ENCODE peak calls at places on chromosome 13, in ten cellular contexts. K is effector memory CD4-positive, alpha-beta T cell; D is ovary; G is esophagus squamous epithelium; Y is H1; L is body of pancreas; M is lower lobe of right lung; N is stomach; Z is heart left ventricle; A is cardiac muscle cell. S is an unnamed sample. For H3K36me3 and H3K27me3, the result is how much of the 10 kb centered on the place peaks cover.

GRCh38 chr13:75329723-75330122 is 152.2 kb downstream of the TBC1D4 start:
- DNase-seq in K (no peak), D (no peak), G (no peak), Y (no peak), L (no peak), M (no peak), N (no peak), Z (no peak), A (no peak), S (no peak)

GRCh38 chr13:100828226-100828625 is 153.6 kb upstream of the TMTC4 start:
- DNase-seq in K (no peak), D (no peak), G (no peak), Y (peak), L (no peak), M (no peak), N (no peak), Z (no peak), A (peak), S (no peak)

GRCh38 chr13:65454403-65454802 is 1775.7 kb downstream of the PCDH9 start:
- DNase-seq in K (no peak), D (no peak), G (no peak), Y (no peak), L (no peak), M (no peak), N (no peak), Z (no peak), A (no peak), S (no peak)

GRCh38 chr13:41590122-41590521 is 132.8 kb downstream of the RGCC start:
- DNase-seq in K (no peak), D (no peak), G (no peak), Y (no peak), L (no peak), M (no peak), N (no peak), Z (no peak), A (no peak), S (no peak)

GRCh38 chr13:114134944-114135610 is 2.7 kb upstream of the RASA3 start:
- DNase-seq in K (no peak), D (no peak), G (no peak), Y (no peak), L (no peak), M (no peak), N (no peak), Z (no peak), A (no peak), S (no peak)

GRCh38 chr13:31756346-31756745 is 17.0 kb downstream of the RXFP2 start:
- DNase-seq in K (no peak), D (no peak), G (no peak), Y (no peak), L (no peak), M (no peak), N (no peak), Z (no peak), A (peak), S (peak)

GRCh38 chr13:42561752-42562467 is 12.0 kb upstream of the TNFSF11 start:
- DNase-seq in K (no peak), D (no peak), G (no peak), Y (no peak), L (no peak), M (no peak), N (no peak), Z (no peak), A (no peak), S (no peak)

GRCh38 chr13:104318121-104318520 is 1251.9 kb upstream of the SLC10A2 start:
- DNase-seq in K (no peak), D (no peak), G (no peak), Y (no peak), L (no peak), M (no peak), N (no peak), Z (no peak), A (peak), S (peak)

GRCh38 chr13:112869202-112870061 is 99.6 kb upstream of the MCF2L start:
- DNase-seq in K (no peak), D (no peak), G (no peak), Y (no peak), L (no peak), M (no peak), N (no peak), Z (no peak), A (no peak), S (no peak)

GRCh38 chr13:76229281-76229680 is 593.2 kb downstream of the LMO7 start:
- DNase-seq in K (no peak), D (no peak), G (no peak), Y (no peak), L (no peak), M (no peak), N (no peak), Z (no peak), A (no peak), S (no peak)

GRCh38 chr13:39376088-39376487 is 226.9 kb downstream of the LHFPL6 start:
- DNase-seq in K (no peak), D (no peak), G (no peak), Y (no peak), L (no peak), M (no peak), N (no peak), Z (no peak), A (no peak), S (no peak)

GRCh38 chr13:113652404-113653263 is 5.4 kb downstream of the ATP4B start:
- DNase-seq in K (no peak), D (peak), G (no peak), Y (no peak), L (no peak), M (peak), N (peak), Z (no peak), A (no peak), S (no peak)

GRCh38 chr13:99892189-99892588 is 79.4 kb downstream of the ZIC5 start:
- DNase-seq in K (no peak), D (no peak), G (no peak), Y (peak), L (no peak), M (no peak), N (no peak), Z (no peak), A (no peak), S (no peak)

GRCh38 chr13:75787249-75787940 is 151.3 kb downstream of the LMO7 start:
- DNase-seq in K (no peak), D (no peak), G (no peak), Y (no peak), L (no peak), M (no peak), N (no peak), Z (no peak), A (peak), S (peak)

GRCh38 chr13:40667622-40667978 is 1.2 kb upstream of the FOXO1 start:
- DNase-seq in K (no peak), D (peak), G (no peak), Y (no peak), L (no peak), M (no peak), N (no peak), Z (peak), A (no peak), S (no peak)

GRCh38 chr13:73074101-73074500 is 15.3 kb downstream of the KLF5 start:
- DNase-seq in K (no peak), D (no peak), G (no peak), Y (no peak), L (no peak), M (no peak), N (no peak), Z (no peak), A (peak), S (no peak)

GRCh38 chr13:94712287-94712811 is at the start of gene SOX21:
- DNase-seq in K (no peak), D (no peak), G (no peak), Y (no peak), L (no peak), M (no peak), N (no peak), Z (no peak), A (no peak), S (no peak)

GRCh38 chr13:100203696-100204367 is 114.9 kb downstream of the PCCA start:
- DNase-seq in K (no peak), D (no peak), G (no peak), Y (no peak), L (no peak), M (no peak), N (no peak), Z (no peak), A (peak), S (no peak)

GRCh38 chr13:60370343-60370742 is 26.7 kb upstream of the TDRD3 start:
- DNase-seq in K (no peak), D (no peak), G (no peak), Y (no peak), L (no peak), M (no peak), N (no peak), Z (no peak), A (no peak), S (no peak)

GRCh38 chr13:51825681-51826254 is 19.2 kb downstream of the TMEM272 start:
- DNase-seq in K (no peak), D (no peak), G (no peak), Y (no peak), L (no peak), M (no peak), N (no peak), Z (no peak), A (no peak), S (no peak)

GRCh38 chr13:90800082-90800746 is 547.3 kb upstream of the MIR17HG start:
- DNase-seq in K (no peak), D (peak), G (no peak), Y (no peak), L (peak), M (peak), N (no peak), Z (peak), A (peak), S (no peak)

GRCh38 chr13:51539887-51540286 is 44.4 kb upstream of the WDFY2 start:
- DNase-seq in K (no peak), D (no peak), G (no peak), Y (no peak), L (no peak), M (no peak), N (no peak), Z (no peak), A (peak), S (no peak)

GRCh38 chr13:95403349-95404140 is 102.3 kb upstream of the ABCC4 start:
- DNase-seq in K (no peak), D (peak), G (no peak), Y (peak), L (no peak), M (no peak), N (no peak), Z (no peak), A (no peak), S (no peak)

GRCh38 chr13:26599403-26599802 is 41.9 kb downstream of the WASF3 start:
- DNase-seq in K (no peak), D (no peak), G (no peak), Y (no peak), L (no peak), M (no peak), N (no peak), Z (no peak), A (no peak), S (no peak)

GRCh38 chr13:53141336-53141735 is 112.7 kb downstream of the OLFM4 start:
- DNase-seq in K (no peak), D (no peak), G (no peak), Y (no peak), L (no peak), M (no peak), N (no peak), Z (no peak), A (no peak), S (no peak)

GRCh38 chr13:112670864-112671263 is 19.0 kb upstream of the ATP11A start:
- DNase-seq in K (no peak), D (no peak), G (no peak), Y (no peak), L (no peak), M (peak), N (no peak), Z (no peak), A (no peak), S (no peak)

GRCh38 chr13:53749306-53749705 is 720.7 kb downstream of the OLFM4 start:
- DNase-seq in K (no peak), D (no peak), G (no peak), Y (no peak), L (no peak), M (no peak), N (no peak), Z (no peak), A (no peak), S (no peak)

GRCh38 chr13:90105881-90106496 is 1241.5 kb upstream of the MIR17HG start:
- DNase-seq in K (no peak), D (no peak), G (no peak), Y (no peak), L (no peak), M (no peak), N (no peak), Z (no peak), A (peak), S (no peak)

GRCh38 chr13:107962209-107962608 is 253.1 kb downstream of the LIG4 start:
- DNase-seq in K (no peak), D (no peak), G (no peak), Y (no peak), L (no peak), M (no peak), N (no peak), Z (no peak), A (no peak), S (no peak)

GRCh38 chr13:40590112-40590862 is 76.2 kb downstream of the FOXO1 start:
- DNase-seq in K (no peak), D (no peak), G (no peak), Y (no peak), L (no peak), M (no peak), N (no peak), Z (no peak), A (no peak), S (no peak)

GRCh38 chr13:73429691-73430090 is 370.9 kb downstream of the KLF5 start:
- DNase-seq in K (no peak), D (no peak), G (no peak), Y (no peak), L (no peak), M (no peak), N (no peak), Z (no peak), A (peak), S (no peak)

GRCh38 chr13:21949818-21950429 is 279.1 kb downstream of the FGF9 start:
- DNase-seq in K (no peak), D (no peak), G (no peak), Y (no peak), L (no peak), M (no peak), N (no peak), Z (no peak), A (no peak), S (no peak)

GRCh38 chr13:113118328-113119021 is 4.1 kb upstream of the F10 start:
- DNase-seq in K (no peak), D (no peak), G (no peak), Y (no peak), L (no peak), M (peak), N (peak), Z (no peak), A (no peak), S (no peak)

GRCh38 chr13:70817571-70817970 is 709.3 kb upstream of the KLHL1 start:
- DNase-seq in K (no peak), D (no peak), G (no peak), Y (no peak), L (no peak), M (no peak), N (no peak), Z (no peak), A (no peak), S (no peak)

GRCh38 chr13:48069573-48069972 is 25.3 kb downstream of the MED4 start:
- DNase-seq in K (no peak), D (no peak), G (no peak), Y (no peak), L (no peak), M (no peak), N (no peak), Z (no peak), A (no peak), S (no peak)
- H3K36me3 ChIP-seq in K (under half), D (under half), G (under half), Y (under half), L (under half), M (under half), N (half or more), Z (half or more), A (under half), S (half or more)

DNA sequence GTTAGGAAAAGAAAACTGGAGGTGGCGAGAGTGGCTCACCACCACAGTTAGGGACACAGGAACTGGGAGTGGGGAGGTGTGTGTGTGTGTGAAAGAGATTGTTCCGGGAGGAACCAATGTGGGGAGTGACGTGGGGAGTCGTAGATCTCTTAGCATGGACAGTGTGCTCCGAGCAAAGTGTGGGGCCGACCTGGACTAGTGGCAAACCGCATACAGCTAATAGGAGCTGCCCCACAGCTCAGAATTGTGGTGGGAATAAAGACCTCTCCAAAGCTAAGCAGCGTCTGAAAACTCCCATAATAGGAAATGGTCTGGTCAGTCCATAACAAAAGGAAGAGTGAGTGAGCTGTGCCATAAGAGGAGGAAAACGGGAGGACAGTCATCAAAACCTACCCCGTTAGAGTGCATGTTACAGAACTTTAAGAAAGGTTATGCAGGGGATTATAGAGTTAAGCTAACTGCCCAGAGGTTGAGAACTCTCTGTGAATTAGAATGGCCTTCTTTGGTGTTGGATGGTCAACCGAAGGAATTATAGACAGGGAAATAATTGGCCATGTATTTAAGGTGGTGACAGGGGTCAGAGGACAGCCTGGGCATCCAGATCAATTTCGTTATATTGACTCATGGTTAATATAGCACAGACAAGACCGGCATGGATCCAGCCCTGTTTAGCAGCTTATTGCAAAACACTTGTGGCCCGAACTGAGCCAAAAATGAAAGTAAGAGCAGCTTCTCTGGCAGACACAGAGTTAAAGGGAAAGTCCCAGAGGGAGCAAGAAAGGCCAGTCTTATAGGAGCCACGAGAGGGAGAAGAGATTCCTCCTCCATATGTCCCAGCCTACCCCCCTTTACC is 8.9 kb upstream of the SLC15A1 start:
- DNase-seq in K (no peak), D (no peak), G (no peak), Y (no peak), L (peak), M (no peak), N (peak), Z (no peak), A (peak), S (peak)
- H3K4me3 ChIP-seq in K (no peak), D (peak), G (peak), Y (no peak), L (no peak), M (peak), N (peak), Z (no peak), A (no peak), S (no peak)

DNA sequence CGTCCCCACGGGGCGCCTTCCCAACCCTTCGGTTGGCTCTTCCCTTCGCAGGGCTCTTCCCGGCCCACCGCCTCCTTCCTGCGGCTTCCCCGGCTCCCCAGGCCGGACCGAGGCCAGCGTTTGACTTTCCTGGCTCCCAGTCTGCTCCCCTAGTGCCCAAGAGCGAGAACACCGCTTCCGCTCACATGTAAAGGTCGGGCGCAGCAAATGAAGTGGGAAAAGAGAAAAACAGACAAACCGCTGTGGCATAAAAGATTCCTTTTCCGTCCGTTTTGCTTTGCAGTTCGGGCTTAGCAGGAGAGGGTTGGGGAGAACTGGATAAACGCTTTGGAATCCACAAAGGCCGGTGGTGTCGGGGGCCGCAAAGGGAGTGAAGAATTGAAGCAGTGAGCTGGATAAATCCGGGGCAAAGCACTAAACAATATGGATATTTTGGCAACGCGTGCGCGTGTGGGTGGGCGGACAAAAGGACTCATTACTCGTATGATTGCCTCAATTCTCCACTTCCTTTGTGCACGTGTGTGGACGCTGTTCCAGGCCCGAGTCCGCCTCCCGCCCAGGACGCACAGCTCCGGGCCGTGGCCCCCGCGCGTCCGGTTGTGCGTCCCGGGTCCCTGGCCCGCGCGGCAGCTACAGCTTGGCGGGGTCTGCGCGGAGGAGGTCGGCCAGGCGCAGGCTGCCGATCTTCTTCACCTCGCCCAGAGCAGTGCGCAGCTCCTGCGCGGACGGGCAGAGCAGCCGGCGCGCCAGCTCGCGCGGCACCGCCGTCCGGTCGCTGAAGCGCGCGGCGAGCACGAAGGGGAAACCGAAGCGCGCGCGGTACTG is 8.6 kb upstream of the CDX2 start:
- DNase-seq in K (no peak), D (no peak), G (no peak), Y (no peak), L (no peak), M (no peak), N (no peak), Z (no peak), A (no peak), S (peak)
- H3K27me3 ChIP-seq in K (under half), D (under half), G (under half), Y (half or more), L (under half), M (half or more), N (under half), Z (half or more), A (half or more), S (under half)

DNA sequence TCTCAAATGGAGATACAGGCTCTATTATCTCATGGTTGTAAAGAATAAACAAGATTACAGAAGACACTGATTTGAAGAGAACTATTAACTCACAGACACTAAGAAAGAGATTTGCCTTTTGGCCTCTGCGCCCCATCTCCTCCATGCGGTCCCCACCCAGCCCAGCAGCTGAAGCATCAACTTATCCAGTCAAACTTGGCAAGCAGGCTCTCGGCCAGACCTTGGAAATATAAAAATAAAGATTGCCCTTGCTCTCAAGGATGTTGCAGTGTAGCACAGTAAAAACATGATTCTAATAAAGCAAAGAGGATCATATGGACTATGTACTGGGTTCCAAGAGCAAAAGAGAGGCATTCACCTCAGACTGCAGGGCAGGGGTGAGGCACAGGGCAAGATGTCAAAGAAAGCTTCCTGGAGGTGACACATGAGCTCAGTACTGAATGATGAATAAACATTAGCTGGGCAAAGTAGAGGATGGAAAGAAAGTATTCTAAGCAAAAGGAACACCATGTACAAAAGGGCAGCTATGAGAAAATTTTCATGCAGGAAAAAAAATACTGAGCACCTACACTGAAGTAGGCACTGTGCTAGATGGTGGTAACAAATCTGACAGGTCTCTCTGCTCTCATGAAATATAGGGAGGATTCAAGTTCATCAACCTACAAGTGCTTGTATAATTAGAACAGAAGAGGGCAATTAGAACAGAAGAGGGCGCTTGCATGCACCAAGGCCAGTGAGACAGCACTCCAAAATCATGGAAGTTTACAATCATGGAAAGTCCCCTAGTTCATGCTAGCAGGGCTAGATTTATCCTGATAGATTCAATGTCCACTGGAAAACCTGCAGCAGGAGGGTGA is 85.0 kb downstream of the SACS start:
- DNase-seq in K (no peak), D (no peak), G (no peak), Y (no peak), L (no peak), M (no peak), N (no peak), Z (no peak), A (peak), S (no peak)
- H3K36me3 ChIP-seq in K (under half), D (under half), G (under half), Y (under half), L (under half), M (under half), N (under half), Z (half or more), A (under half), S (half or more)

GRCh38 chr13:97435794-97436193 is 1.8 kb downstream of the RAP2A start:
- DNase-seq in K (no peak), D (no peak), G (no peak), Y (no peak), L (no peak), M (no peak), N (no peak), Z (no peak), A (peak), S (no peak)
- H3K4me3 ChIP-seq in K (no peak), D (peak), G (peak), Y (peak), L (no peak), M (peak), N (peak), Z (no peak), A (peak), S (peak)